ENCODE peak calls at places on chromosome 12, in five cellular contexts. One of them, this sample, is unnamed.

GRCh38 chr12:109518820-109519665 is 41.6 kb downstream of the UBE3B start:
- DNase-seq in mucosa of descending colon: peak; percentile 85
- DNase-seq in upper lobe of right lung: no peak
- DNase-seq in AG10803: peak; percentile 71
- DNase-seq in CD4-positive, CD25-positive, alpha-beta regulatory T cell: peak; percentile 16
- DNase-seq in this sample: no peak

GRCh38 chr12:57611116-57611809 is at the start of gene ARHGEF25:
- DNase-seq in mucosa of descending colon: peak; percentile 43
- DNase-seq in upper lobe of right lung: no peak
- DNase-seq in AG10803: peak; percentile 48
- DNase-seq in CD4-positive, CD25-positive, alpha-beta regulatory T cell: peak; percentile 37
- DNase-seq in this sample: no peak

GRCh38 chr12:127822743-127823433 is 444.1 kb upstream of the TMEM132C start:
- DNase-seq in mucosa of descending colon: no peak
- DNase-seq in upper lobe of right lung: no peak
- DNase-seq in CD4-positive, CD25-positive, alpha-beta regulatory T cell: no peak
- DNase-seq in AG10803: no peak
- DNase-seq in this sample: no peak

GRCh38 chr12:94326727-94327126 is 132.9 kb downstream of the CEP83 start:
- DNase-seq in CD4-positive, CD25-positive, alpha-beta regulatory T cell: no peak
- DNase-seq in AG10803: peak; percentile 60
- DNase-seq in upper lobe of right lung: no peak
- DNase-seq in mucosa of descending colon: no peak
- DNase-seq in this sample: no peak

GRCh38 chr12:41663487-41664258 is 475.6 kb downstream of the PDZRN4 start:
- DNase-seq in upper lobe of right lung: no peak
- DNase-seq in AG10803: peak; percentile 17
- DNase-seq in CD4-positive, CD25-positive, alpha-beta regulatory T cell: no peak
- DNase-seq in mucosa of descending colon: no peak
- DNase-seq in this sample: no peak

GRCh38 chr12:11922361-11922760 is 148.4 kb upstream of the BCL2L14 start:
- DNase-seq in AG10803: no peak
- DNase-seq in CD4-positive, CD25-positive, alpha-beta regulatory T cell: no peak
- DNase-seq in mucosa of descending colon: no peak
- DNase-seq in upper lobe of right lung: no peak
- DNase-seq in this sample: no peak

GRCh38 chr12:29640589-29641345 is 143.0 kb downstream of the TMTC1 start:
- DNase-seq in AG10803: no peak
- DNase-seq in CD4-positive, CD25-positive, alpha-beta regulatory T cell: no peak
- DNase-seq in upper lobe of right lung: no peak
- DNase-seq in mucosa of descending colon: no peak
- DNase-seq in this sample: no peak

GRCh38 chr12:93361159-93361919 is 16.4 kb upstream of the NUDT4 start:
- DNase-seq in AG10803: peak; percentile 91
- DNase-seq in upper lobe of right lung: no peak
- DNase-seq in mucosa of descending colon: no peak
- DNase-seq in CD4-positive, CD25-positive, alpha-beta regulatory T cell: no peak
- DNase-seq in this sample: no peak

GRCh38 chr12:132525833-132526455 is 36.0 kb downstream of the FBRSL1 start:
- DNase-seq in mucosa of descending colon: no peak
- DNase-seq in AG10803: no peak
- DNase-seq in upper lobe of right lung: no peak
- DNase-seq in CD4-positive, CD25-positive, alpha-beta regulatory T cell: no peak
- DNase-seq in this sample: no peak

GRCh38 chr12:109301643-109302176 is 7.4 kb downstream of the FOXN4 start:
- DNase-seq in upper lobe of right lung: no peak
- DNase-seq in mucosa of descending colon: no peak
- DNase-seq in CD4-positive, CD25-positive, alpha-beta regulatory T cell: no peak
- DNase-seq in AG10803: no peak
- DNase-seq in this sample: no peak

GRCh38 chr12:24500466-24501232 is 448.3 kb downstream of the BCAT1 start:
- DNase-seq in mucosa of descending colon: no peak
- DNase-seq in AG10803: no peak
- DNase-seq in CD4-positive, CD25-positive, alpha-beta regulatory T cell: no peak
- DNase-seq in upper lobe of right lung: no peak
- DNase-seq in this sample: no peak

GRCh38 chr12:2551097-2551496 is 243.7 kb upstream of the FKBP4 start:
- DNase-seq in CD4-positive, CD25-positive, alpha-beta regulatory T cell: no peak
- DNase-seq in mucosa of descending colon: no peak
- DNase-seq in upper lobe of right lung: no peak
- DNase-seq in AG10803: no peak
- DNase-seq in this sample: no peak

GRCh38 chr12:103656291-103656690 is 69.2 kb downstream of the STAB2 start:
- DNase-seq in upper lobe of right lung: no peak
- DNase-seq in CD4-positive, CD25-positive, alpha-beta regulatory T cell: no peak
- DNase-seq in AG10803: no peak
- DNase-seq in mucosa of descending colon: no peak
- DNase-seq in this sample: no peak

GRCh38 chr12:82910246-82910893 is 223.7 kb downstream of the TMTC2 start:
- DNase-seq in mucosa of descending colon: no peak
- DNase-seq in CD4-positive, CD25-positive, alpha-beta regulatory T cell: no peak
- DNase-seq in AG10803: no peak
- DNase-seq in upper lobe of right lung: no peak
- DNase-seq in this sample: no peak

GRCh38 chr12:28998662-28999120 is 150.4 kb upstream of the FAR2 start:
- DNase-seq in CD4-positive, CD25-positive, alpha-beta regulatory T cell: no peak
- DNase-seq in mucosa of descending colon: peak; percentile 13
- DNase-seq in AG10803: peak; percentile 47
- DNase-seq in upper lobe of right lung: no peak
- DNase-seq in this sample: no peak

GRCh38 chr12:47221256-47222023 is 141.7 kb upstream of the AMIGO2 start:
- DNase-seq in upper lobe of right lung: no peak
- DNase-seq in mucosa of descending colon: no peak
- DNase-seq in CD4-positive, CD25-positive, alpha-beta regulatory T cell: no peak
- DNase-seq in AG10803: no peak
- DNase-seq in this sample: no peak

GRCh38 chr12:65335021-65335714 is 56.7 kb downstream of the MSRB3 start:
- DNase-seq in upper lobe of right lung: no peak
- DNase-seq in AG10803: peak; percentile 92
- DNase-seq in mucosa of descending colon: peak; percentile 3
- DNase-seq in CD4-positive, CD25-positive, alpha-beta regulatory T cell: no peak
- DNase-seq in this sample: no peak

GRCh38 chr12:68838046-68838886 is 30.3 kb downstream of the MDM2 start:
- DNase-seq in CD4-positive, CD25-positive, alpha-beta regulatory T cell: no peak
- DNase-seq in upper lobe of right lung: no peak
- DNase-seq in mucosa of descending colon: no peak
- DNase-seq in AG10803: no peak
- DNase-seq in this sample: no peak

DNA sequence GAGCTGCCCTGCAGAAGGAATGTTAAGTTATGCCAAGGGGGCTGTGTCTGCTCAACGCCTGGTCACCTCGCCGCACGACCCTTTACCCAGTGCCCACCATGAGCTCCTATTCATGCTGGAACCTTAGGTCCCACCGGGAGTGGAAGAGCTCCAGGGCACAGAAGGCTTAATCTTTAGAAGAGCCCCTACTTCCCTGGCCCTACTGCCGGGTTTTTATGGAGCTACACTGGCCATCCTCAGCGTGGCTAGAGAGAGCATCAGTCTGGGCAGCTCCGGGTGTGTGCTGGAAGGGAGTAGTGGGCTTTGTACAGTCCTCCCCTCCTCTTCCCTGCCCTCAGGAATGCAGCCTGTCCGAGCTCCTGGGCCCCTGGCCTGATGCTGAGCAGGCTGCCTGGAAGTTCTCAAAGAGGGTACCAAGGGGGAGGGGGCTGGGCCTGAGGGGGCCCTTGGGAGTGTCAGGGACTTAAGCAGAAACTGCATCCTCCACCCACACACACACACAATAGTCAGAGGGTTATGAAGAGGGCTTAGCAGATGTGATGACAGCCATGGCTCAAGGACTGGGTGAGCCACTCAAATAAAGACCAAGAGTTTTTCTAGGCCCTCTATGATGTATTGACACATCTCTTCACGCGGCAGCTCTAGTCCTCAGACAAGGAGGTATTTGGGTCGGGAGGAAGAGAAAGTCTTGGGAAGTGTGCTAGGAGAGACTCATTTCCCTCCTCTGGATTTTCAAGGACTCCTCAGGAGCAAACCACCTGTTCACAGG is 16.4 kb upstream of the FIGNL2 start:
- DNase-seq in AG10803: no peak
- DNase-seq in mucosa of descending colon: no peak
- DNase-seq in CD4-positive, CD25-positive, alpha-beta regulatory T cell: no peak
- DNase-seq in upper lobe of right lung: peak; percentile 61
- DNase-seq in this sample: no peak
- H3K4me3 ChIP-seq in AG10803: peak overlapping the region; percentile 41
- H3K4me3 ChIP-seq in mucosa of descending colon: no peak overlapping the region
- H3K4me3 ChIP-seq in CD4-positive, CD25-positive, alpha-beta regulatory T cell: no peak overlapping the region
- H3K4me3 ChIP-seq in upper lobe of right lung: no peak overlapping the region
- H3K4me3 ChIP-seq in this sample: no peak overlapping the region

DNA sequence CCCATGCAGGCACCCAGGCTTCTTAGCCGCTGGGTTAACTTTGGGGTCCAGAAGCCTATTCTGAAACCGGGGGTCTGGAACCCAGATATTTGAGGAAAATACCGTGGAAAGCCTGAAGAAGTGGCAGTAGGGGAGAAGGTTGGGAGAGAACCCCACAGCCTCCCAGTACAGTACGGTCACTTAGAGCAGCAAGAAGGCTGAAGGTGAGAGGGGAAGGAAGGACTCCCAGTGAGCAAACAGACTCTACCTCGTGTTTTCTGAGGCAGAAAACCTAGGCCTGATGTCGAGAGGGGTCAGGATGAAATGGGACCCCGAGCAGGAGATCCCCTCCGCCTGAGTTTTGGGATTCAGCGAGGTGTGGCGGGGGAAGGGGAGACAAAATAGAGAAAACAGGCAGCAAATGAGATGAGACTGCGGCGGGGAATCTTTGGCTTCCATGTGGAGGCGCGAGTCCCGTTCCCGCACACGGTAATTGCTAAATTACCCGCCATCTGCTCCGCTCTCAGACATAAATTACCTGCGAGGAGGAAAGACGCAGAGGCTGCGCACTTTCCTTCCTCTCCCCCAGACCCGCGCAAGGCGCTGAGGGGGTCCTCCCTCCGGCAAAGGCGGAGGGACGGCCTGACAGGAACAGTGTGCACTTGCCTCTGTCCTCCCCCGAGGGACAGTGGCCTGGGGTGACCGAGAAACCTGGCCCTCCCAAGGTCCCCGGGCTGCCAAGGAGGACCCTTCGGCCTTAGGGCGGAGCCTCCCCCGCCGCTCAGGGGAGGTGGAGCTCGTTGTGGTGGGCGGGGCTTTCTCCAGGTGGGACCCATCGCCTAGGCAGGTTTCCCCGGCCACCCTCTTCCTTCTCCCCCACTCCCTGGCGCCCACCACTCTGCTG is 10.9 kb upstream of the CALCOCO1 start:
- DNase-seq in mucosa of descending colon: peak; percentile 47
- DNase-seq in AG10803: no peak
- DNase-seq in CD4-positive, CD25-positive, alpha-beta regulatory T cell: peak; percentile 42
- DNase-seq in upper lobe of right lung: peak; percentile 72
- DNase-seq in this sample: no peak
- H3K4me3 ChIP-seq in mucosa of descending colon: no peak overlapping the region
- H3K4me3 ChIP-seq in AG10803: no peak overlapping the region
- H3K4me3 ChIP-seq in CD4-positive, CD25-positive, alpha-beta regulatory T cell: no peak overlapping the region
- H3K4me3 ChIP-seq in upper lobe of right lung: no peak overlapping the region
- H3K4me3 ChIP-seq in this sample: no peak overlapping the region

GRCh38 chr12:54011665-54012532 is 3.1 kb downstream of the HOXC8 start:
- DNase-seq in upper lobe of right lung: no peak
- DNase-seq in AG10803: no peak
- DNase-seq in mucosa of descending colon: no peak
- DNase-seq in CD4-positive, CD25-positive, alpha-beta regulatory T cell: no peak
- DNase-seq in this sample: no peak
- H3K4me3 ChIP-seq in upper lobe of right lung: no peak overlapping the region
- H3K4me3 ChIP-seq in AG10803: peak overlapping the region; percentile 98
- H3K4me3 ChIP-seq in mucosa of descending colon: no peak overlapping the region
- H3K4me3 ChIP-seq in CD4-positive, CD25-positive, alpha-beta regulatory T cell: no peak overlapping the region
- H3K4me3 ChIP-seq in this sample: no peak overlapping the region

DNA sequence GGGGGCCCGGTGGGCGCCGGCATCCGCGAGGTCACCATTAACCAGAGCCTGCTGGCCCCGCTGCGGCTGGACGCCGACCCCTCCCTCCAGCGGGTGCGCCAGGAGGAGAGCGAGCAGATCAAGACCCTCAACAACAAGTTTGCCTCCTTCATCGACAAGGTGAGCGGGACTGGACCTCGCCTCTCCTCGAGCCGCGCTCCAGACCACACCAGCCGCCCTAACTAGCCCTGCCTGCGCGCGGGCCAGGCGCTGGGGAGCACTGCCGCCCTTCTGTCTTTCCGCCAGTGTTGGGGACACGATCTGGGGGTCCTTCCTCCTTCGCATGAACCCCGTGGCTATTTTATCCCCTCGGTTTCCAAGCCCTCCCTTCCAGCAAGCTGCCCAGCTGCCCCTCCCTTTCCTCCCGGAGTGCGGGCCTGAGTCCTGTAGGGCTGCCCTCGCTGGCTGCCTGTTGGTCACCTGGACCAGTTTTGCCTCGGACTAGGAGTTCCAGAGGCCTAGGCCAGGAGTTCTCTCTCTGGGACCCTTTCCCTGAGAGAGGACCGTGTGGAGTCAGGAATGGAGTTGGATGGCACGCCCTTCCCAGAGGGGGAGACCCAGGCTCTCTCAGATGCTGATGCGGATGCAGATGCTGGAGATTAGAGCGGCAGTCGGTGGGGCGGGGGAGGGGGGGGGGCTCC is 559 bp downstream of the KRT7 start:
- DNase-seq in AG10803: no peak
- DNase-seq in upper lobe of right lung: peak; percentile 61
- DNase-seq in CD4-positive, CD25-positive, alpha-beta regulatory T cell: no peak
- DNase-seq in mucosa of descending colon: no peak
- DNase-seq in this sample: no peak
- H3K4me3 ChIP-seq in AG10803: peak overlapping the region; percentile 42
- H3K4me3 ChIP-seq in upper lobe of right lung: peak overlapping the region; percentile 49
- H3K4me3 ChIP-seq in CD4-positive, CD25-positive, alpha-beta regulatory T cell: no peak overlapping the region
- H3K4me3 ChIP-seq in mucosa of descending colon: no peak overlapping the region
- H3K4me3 ChIP-seq in this sample: no peak overlapping the region

GRCh38 chr12:80539029-80539428 is 95.0 kb downstream of the PTPRQ start:
- DNase-seq in CD4-positive, CD25-positive, alpha-beta regulatory T cell: no peak
- DNase-seq in AG10803: no peak
- DNase-seq in mucosa of descending colon: no peak
- DNase-seq in upper lobe of right lung: no peak
- DNase-seq in this sample: no peak
- H3K4me3 ChIP-seq in CD4-positive, CD25-positive, alpha-beta regulatory T cell: no peak overlapping the region
- H3K4me3 ChIP-seq in AG10803: no peak overlapping the region
- H3K4me3 ChIP-seq in mucosa of descending colon: no peak overlapping the region
- H3K4me3 ChIP-seq in upper lobe of right lung: no peak overlapping the region
- H3K4me3 ChIP-seq in this sample: no peak overlapping the region

GRCh38 chr12:124302241-124302806 is 7.4 kb downstream of the RFLNA start:
- DNase-seq in CD4-positive, CD25-positive, alpha-beta regulatory T cell: no peak
- DNase-seq in upper lobe of right lung: no peak
- DNase-seq in mucosa of descending colon: no peak
- DNase-seq in AG10803: no peak
- DNase-seq in this sample: no peak
- H3K4me3 ChIP-seq in CD4-positive, CD25-positive, alpha-beta regulatory T cell: no peak overlapping the region
- H3K4me3 ChIP-seq in upper lobe of right lung: no peak overlapping the region
- H3K4me3 ChIP-seq in mucosa of descending colon: no peak overlapping the region
- H3K4me3 ChIP-seq in AG10803: no peak overlapping the region
- H3K4me3 ChIP-seq in this sample: no peak overlapping the region

DNA sequence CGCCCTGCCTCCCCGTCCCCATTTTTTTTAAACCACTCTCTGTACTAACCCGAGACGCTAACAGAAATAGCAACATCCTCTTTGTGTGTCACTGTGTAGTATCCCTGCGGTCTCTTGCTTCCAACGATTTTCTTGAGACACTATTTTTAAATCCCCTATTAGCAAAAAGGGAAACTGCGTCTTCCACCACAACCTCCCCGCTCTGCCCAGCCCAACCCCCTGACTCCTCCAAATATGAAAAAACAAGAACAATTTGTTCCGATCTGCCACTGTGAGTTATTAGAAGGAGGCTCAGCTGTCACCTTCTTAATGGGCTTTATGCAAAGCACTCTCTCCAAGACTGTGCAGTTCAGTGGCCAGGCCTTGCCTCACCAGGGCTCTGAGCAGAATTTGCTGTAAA is 76.3 kb downstream of the MAP1LC3B2 start:
- DNase-seq in upper lobe of right lung: no peak
- DNase-seq in AG10803: no peak
- DNase-seq in mucosa of descending colon: no peak
- DNase-seq in CD4-positive, CD25-positive, alpha-beta regulatory T cell: no peak
- DNase-seq in this sample: no peak
- H3K4me3 ChIP-seq in upper lobe of right lung: no peak overlapping the region
- H3K4me3 ChIP-seq in AG10803: no peak overlapping the region
- H3K4me3 ChIP-seq in mucosa of descending colon: no peak overlapping the region
- H3K4me3 ChIP-seq in CD4-positive, CD25-positive, alpha-beta regulatory T cell: no peak overlapping the region
- H3K4me3 ChIP-seq in this sample: no peak overlapping the region